ENCODE peak calls at places on chromosome 11, in ten cellular contexts. L is neural progenitor cell, D is cardiac muscle cell, C is IMR-90, T is A549, W is heart right ventricle, S is tibial artery, K is MM.1S, G is Peyer's patch, I is fibroblast of lung. B is an unnamed sample. For H3K9me3, the result is how much of the 10 kb centered on the place peaks cover.

GRCh38 chr11:78657441-78657840 is 82.8 kb upstream of the NARS2 start:
- DNase-seq in L (no peak), D (no peak), C (no peak), T (no peak), W (no peak), S (no peak), K (no peak), G (no peak), I (no peak), B (no peak)

GRCh38 chr11:38226684-38227083 is 1628.6 kb upstream of the RAG2 start:
- DNase-seq in L (no peak), D (peak), C (no peak), T (no peak), W (no peak), S (no peak), K (no peak), G (no peak), I (peak), B (no peak)

GRCh38 chr11:46293616-46294015 is 16.2 kb downstream of the CREB3L1 start:
- DNase-seq in L (no peak), D (no peak), C (peak), T (no peak), W (no peak), S (no peak), K (no peak), G (no peak), I (peak), B (no peak)

GRCh38 chr11:73838443-73839122 is 38.1 kb downstream of the COA4 start:
- DNase-seq in L (peak), D (peak), C (peak), T (no peak), W (no peak), S (no peak), K (no peak), G (no peak), I (peak), B (no peak)

GRCh38 chr11:74321487-74322188 is 10.2 kb upstream of the P4HA3 start:
- DNase-seq in L (peak), D (peak), C (peak), T (no peak), W (no peak), S (peak), K (peak), G (no peak), I (peak), B (no peak)

GRCh38 chr11:28618426-28618825 is 510.2 kb downstream of the METTL15 start:
- DNase-seq in L (no peak), D (no peak), C (peak), T (no peak), W (no peak), S (no peak), K (no peak), G (no peak), I (peak), B (no peak)

GRCh38 chr11:82980292-82980691 is 78.8 kb downstream of the DDIAS start:
- DNase-seq in L (no peak), D (no peak), C (peak), T (peak), W (no peak), S (no peak), K (no peak), G (no peak), I (peak), B (no peak)

GRCh38 chr11:83827940-83828554 is 541.9 kb upstream of the CCDC90B start:
- DNase-seq in L (peak), D (peak), C (peak), T (peak), W (no peak), S (no peak), K (peak), G (no peak), I (peak), B (no peak)

GRCh38 chr11:94128746-94129504 is at the start of gene PANX1:
- DNase-seq in L (peak), D (peak), C (peak), T (peak), W (peak), S (peak), K (peak), G (peak), I (peak), B (peak)

GRCh38 chr11:13169709-13170108 is 107.9 kb upstream of the BMAL1 start:
- DNase-seq in L (no peak), D (no peak), C (peak), T (no peak), W (no peak), S (no peak), K (no peak), G (no peak), I (peak), B (no peak)

GRCh38 chr11:16356751-16357365 is 512 bp upstream of the SOX6 start:
- DNase-seq in L (no peak), D (no peak), C (peak), T (no peak), W (peak), S (peak), K (no peak), G (no peak), I (peak), B (no peak)

GRCh38 chr11:14360976-14361375 is 2.0 kb upstream of the RRAS2 start:
- DNase-seq in L (no peak), D (no peak), C (no peak), T (no peak), W (no peak), S (no peak), K (no peak), G (no peak), I (no peak), B (no peak)

GRCh38 chr11:79400717-79401330 is 40.0 kb downstream of the TENM4 start:
- DNase-seq in L (peak), D (peak), C (peak), T (peak), W (peak), S (no peak), K (no peak), G (no peak), I (no peak), B (no peak)

GRCh38 chr11:78109011-78109685 is 29.5 kb upstream of the NDUFC2 start:
- DNase-seq in L (peak), D (no peak), C (no peak), T (no peak), W (no peak), S (no peak), K (no peak), G (no peak), I (no peak), B (no peak)

DNA sequence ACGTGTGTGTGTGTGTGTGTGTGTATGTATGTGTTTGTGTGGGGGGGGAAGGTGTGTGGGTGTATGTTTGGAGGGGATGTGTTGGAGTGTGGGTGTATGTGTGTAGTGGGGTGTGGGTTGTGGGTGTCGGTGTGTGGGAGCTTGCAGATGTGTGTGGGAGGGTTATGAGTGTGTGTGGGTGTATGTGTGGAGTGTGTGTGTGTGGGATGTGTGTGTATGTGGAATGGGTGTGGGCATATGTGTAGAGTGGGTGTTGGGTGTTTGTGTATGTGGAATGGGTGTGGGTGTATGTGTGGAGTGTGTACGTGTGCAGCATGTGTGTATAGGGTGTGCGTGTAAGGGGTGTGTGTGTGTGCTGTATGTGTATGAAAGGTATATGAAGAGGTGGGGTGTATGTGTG is 14.7 kb downstream of the STX3 start:
- DNase-seq in L (no peak), D (no peak), C (no peak), T (no peak), W (no peak), S (no peak), K (no peak), G (no peak), I (no peak), B (no peak)
- H3K27ac ChIP-seq in L (no peak), D (no peak), C (no peak), T (no peak), W (no peak), S (no peak), K (no peak), G (no peak), I (no peak), B (no peak)

GRCh38 chr11:23767576-23767975 is 729.3 kb upstream of the LUZP2 start:
- DNase-seq in L (no peak), D (no peak), C (no peak), T (no peak), W (no peak), S (no peak), K (no peak), G (no peak), I (peak), B (no peak)

GRCh38 chr11:23764285-23764684 is 732.6 kb upstream of the LUZP2 start:
- DNase-seq in L (no peak), D (no peak), C (no peak), T (no peak), W (no peak), S (no peak), K (no peak), G (no peak), I (no peak), B (no peak)

GRCh38 chr11:23769214-23769613 is 727.6 kb upstream of the LUZP2 start:
- DNase-seq in L (no peak), D (no peak), C (no peak), T (no peak), W (no peak), S (no peak), K (no peak), G (no peak), I (no peak), B (no peak)

GRCh38 chr11:23765862-23766261 is 731.0 kb upstream of the LUZP2 start:
- DNase-seq in L (no peak), D (no peak), C (peak), T (no peak), W (no peak), S (no peak), K (no peak), G (no peak), I (peak), B (no peak)
- H3K9me3 ChIP-seq in L (under half), D (under half), C (under half), T (under half), W (under half), S (under half), K (under half), G (under half), I (under half), B (under half)

GRCh38 chr11:125407046-125407445 is 89.0 kb downstream of the FEZ1 start:
- DNase-seq in L (no peak), D (no peak), C (no peak), T (no peak), W (no peak), S (no peak), K (no peak), G (no peak), I (no peak), B (no peak)

GRCh38 chr11:125401746-125402145 is 94.3 kb downstream of the FEZ1 start:
- DNase-seq in L (peak), D (peak), C (peak), T (no peak), W (no peak), S (peak), K (no peak), G (no peak), I (no peak), B (no peak)

GRCh38 chr11:125404136-125404810 is 91.8 kb downstream of the FEZ1 start:
- DNase-seq in L (peak), D (peak), C (no peak), T (no peak), W (no peak), S (no peak), K (no peak), G (no peak), I (no peak), B (no peak)

GRCh38 chr11:125402436-125402835 is 93.6 kb downstream of the FEZ1 start:
- DNase-seq in L (no peak), D (no peak), C (peak), T (no peak), W (no peak), S (no peak), K (no peak), G (no peak), I (peak), B (no peak)

DNA sequence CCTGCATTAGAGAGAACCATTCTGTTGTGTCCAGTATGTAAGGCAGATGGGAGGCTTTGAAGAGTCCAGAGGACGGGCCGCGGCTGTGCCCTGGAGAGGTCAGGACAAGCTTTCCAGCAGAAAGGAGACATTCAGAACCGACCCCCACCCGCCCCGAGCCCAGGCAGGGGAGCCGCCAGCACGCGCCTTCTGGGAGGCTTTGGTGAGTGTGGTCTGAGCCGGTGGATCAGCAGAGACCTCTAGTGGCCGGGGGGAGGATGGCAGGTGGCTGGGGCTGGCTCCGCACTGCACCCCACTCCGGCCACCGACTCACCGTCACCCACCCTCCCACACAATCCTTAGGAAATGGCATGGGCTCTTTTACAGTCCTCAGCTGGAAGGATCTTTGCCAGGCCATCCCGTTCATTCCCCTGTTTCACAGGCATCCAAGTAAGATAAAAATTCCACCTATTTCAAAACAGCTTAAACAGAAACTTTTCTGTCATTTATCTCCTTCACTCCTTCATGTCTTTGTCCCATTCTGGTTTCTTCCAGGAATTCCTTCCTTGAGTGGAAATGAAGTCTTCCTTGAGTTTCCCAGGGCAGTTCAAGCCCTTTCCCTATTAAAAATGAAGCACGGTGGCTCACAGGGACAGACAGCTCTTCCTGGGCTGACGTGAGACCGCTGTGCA is 91.1 kb downstream of the FEZ1 start:
- DNase-seq in L (peak), D (peak), C (peak), T (peak), W (peak), S (peak), K (peak), G (peak), I (peak), B (peak)
- H3K27ac ChIP-seq in L (peak), D (no peak), C (no peak), T (no peak), W (no peak), S (peak), K (no peak), G (no peak), I (no peak), B (no peak)

GRCh38 chr11:2661173-2662023 is 38.4 kb downstream of the KCNQ1OT1 start:
- DNase-seq in L (no peak), D (no peak), C (no peak), T (no peak), W (no peak), S (no peak), K (no peak), G (no peak), I (no peak), B (no peak)
- H3K9me3 ChIP-seq in L (under half), D (under half), C (under half), T (half or more), W (under half), S (under half), K (under half), G (under half), I (under half), B (under half)

GRCh38 chr11:115168686-115169085 is 335.5 kb downstream of the CADM1 start:
- DNase-seq in L (no peak), D (no peak), C (no peak), T (no peak), W (no peak), S (no peak), K (no peak), G (no peak), I (no peak), B (no peak)
- H3K27ac ChIP-seq in L (no peak), D (no peak), C (no peak), T (no peak), W (peak), S (no peak), K (no peak), G (no peak), I (no peak), B (no peak)

GRCh38 chr11:133504906-133505305 is 27.4 kb downstream of the OPCML start:
- DNase-seq in L (no peak), D (no peak), C (no peak), T (no peak), W (no peak), S (no peak), K (no peak), G (no peak), I (no peak), B (no peak)

GRCh38 chr11:133507185-133507584 is 25.1 kb downstream of the OPCML start:
- DNase-seq in L (no peak), D (no peak), C (no peak), T (no peak), W (no peak), S (no peak), K (no peak), G (no peak), I (no peak), B (no peak)

GRCh38 chr11:133508448-133508847 is 23.9 kb downstream of the OPCML start:
- DNase-seq in L (no peak), D (no peak), C (no peak), T (no peak), W (no peak), S (no peak), K (no peak), G (no peak), I (no peak), B (no peak)

GRCh38 chr11:133506023-133506422 is 26.3 kb downstream of the OPCML start:
- DNase-seq in L (peak), D (no peak), C (no peak), T (no peak), W (no peak), S (no peak), K (no peak), G (no peak), I (no peak), B (no peak)

GRCh38 chr11:133506551-133507094 is 25.7 kb downstream of the OPCML start:
- DNase-seq in L (no peak), D (no peak), C (no peak), T (no peak), W (no peak), S (no peak), K (no peak), G (no peak), I (no peak), B (no peak)
- H3K9me3 ChIP-seq in L (under half), D (under half), C (under half), T (under half), W (under half), S (under half), K (under half), G (under half), I (under half), B (under half)

DNA sequence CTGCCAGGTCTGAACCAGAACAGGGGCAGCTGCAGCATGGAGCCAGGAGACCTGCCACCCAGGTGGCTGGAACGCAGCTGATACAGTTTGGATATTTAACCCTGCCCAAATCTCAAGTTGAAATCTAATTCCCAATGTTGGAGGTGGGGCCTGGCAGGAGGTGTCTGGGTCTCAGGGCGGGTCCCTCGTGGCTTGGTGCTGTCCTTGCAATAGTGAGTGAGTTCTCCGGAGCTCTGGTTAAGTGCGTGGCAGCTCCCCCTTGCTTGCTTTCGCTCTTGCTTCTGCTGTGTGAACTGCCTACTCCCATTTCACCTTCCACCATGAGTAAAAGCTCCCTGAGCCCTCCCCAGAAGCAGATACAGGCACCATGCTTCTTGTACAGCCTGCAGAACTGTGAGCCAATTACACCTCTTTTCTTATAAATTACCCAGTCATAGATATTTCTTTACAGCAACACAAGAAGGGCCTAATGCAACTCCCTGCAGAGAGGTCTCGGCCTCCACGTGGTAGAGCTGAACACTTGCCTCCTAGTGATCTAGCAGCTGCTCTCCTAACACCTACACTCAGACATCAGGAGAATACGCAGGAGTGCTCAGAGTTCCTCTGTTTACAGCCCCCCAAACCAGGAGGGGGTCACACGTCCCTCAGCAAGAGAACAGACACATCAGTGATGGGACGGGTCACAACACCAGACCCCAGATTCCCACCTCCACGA is 203.7 kb downstream of the CTTN start:
- DNase-seq in L (no peak), D (no peak), C (no peak), T (no peak), W (no peak), S (no peak), K (no peak), G (no peak), I (no peak), B (no peak)
- H3K27ac ChIP-seq in L (no peak), D (no peak), C (no peak), T (no peak), W (no peak), S (no peak), K (no peak), G (no peak), I (no peak), B (no peak)

GRCh38 chr11:55554169-55554568 is at the start of gene OR4C15:
- DNase-seq in L (no peak), D (no peak), C (no peak), T (no peak), W (no peak), S (no peak), K (no peak), G (no peak), I (no peak), B (no peak)
- H3K9me3 ChIP-seq in L (under half), D (under half), C (under half), T (under half), W (under half), S (under half), K (under half), G (under half), I (under half), B (under half)

B was measured in CD8-positive, alpha-beta memory T cell.